ENCODE peak calls at places on chromosomes 3 and 15, in six cellular contexts. L is body of pancreas, X is neuronal stem cell, T is left lung, E is esophagus squamous epithelium, O is SJSA1. G is an unnamed sample. For H3K4me1, the result is how much of the 10 kb centered on the place peaks cover.

GRCh38 chr3:114231616-114232015 is 5.8 kb downstream of the ZNF80 start:
- DNase-seq in E (no peak), X (no peak), L (no peak), O (no peak), T (no peak), G (no peak)

GRCh38 chr3:106337116-106337515 is 468.3 kb upstream of the CBLB start:
- DNase-seq in L (no peak), X (no peak), T (no peak), E (no peak), O (no peak), G (no peak)

GRCh38 chr15:101115887-101116680 is 135.8 kb downstream of the CHSY1 start:
- DNase-seq in X (no peak), L (peak), O (no peak), E (no peak), T (peak), G (peak)

GRCh38 chr3:12741205-12741604 is 17.9 kb downstream of the TMEM40 start:
- DNase-seq in L (no peak), O (no peak), E (no peak), T (no peak), X (no peak), G (no peak)

GRCh38 chr3:53700441-53700840 is 145.8 kb downstream of the CHDH start:
- DNase-seq in E (no peak), O (no peak), L (no peak), X (no peak), T (no peak), G (no peak)

GRCh38 chr3:179020112-179020511 is 51.5 kb downstream of the ZMAT3 start:
- DNase-seq in L (no peak), O (no peak), E (no peak), T (no peak), X (no peak), G (no peak)

GRCh38 chr15:68479870-68480269 is 47.9 kb upstream of the ITGA11 start:
- DNase-seq in L (no peak), T (no peak), O (no peak), E (no peak), X (no peak), G (no peak)

GRCh38 chr3:181723568-181724431 is 12.1 kb downstream of the SOX2 start:
- DNase-seq in L (no peak), O (no peak), T (no peak), X (no peak), E (no peak), G (no peak)

GRCh38 chr3:61943975-61944374 is 382.6 kb downstream of the PTPRG start:
- DNase-seq in L (no peak), E (no peak), X (no peak), O (no peak), T (no peak), G (no peak)

GRCh38 chr3:179260949-179261765 is 10.2 kb upstream of the KCNMB3 start:
- DNase-seq in E (peak), L (peak), T (peak), O (peak), X (peak), G (peak)

GRCh38 chr3:183844606-183845005 is 19.2 kb upstream of the MAP6D1 start:
- DNase-seq in L (no peak), T (no peak), X (no peak), E (no peak), O (peak), G (no peak)

GRCh38 chr3:13210221-13210975 is 137.2 kb upstream of the IQSEC1 start:
- DNase-seq in X (no peak), E (no peak), O (no peak), T (peak), L (no peak), G (no peak)

GRCh38 chr15:91142097-91142744 is 42.2 kb downstream of the SV2B start:
- DNase-seq in X (no peak), O (no peak), L (peak), T (no peak), E (no peak), G (no peak)

GRCh38 chr15:44536298-44536961 is 517 bp upstream of the EIF3J start:
- DNase-seq in L (peak), X (peak), E (peak), O (peak), T (peak), G (peak)

GRCh38 chr15:74208901-74209559 is 6.4 kb upstream of the STRA6 start:
- DNase-seq in T (peak), L (no peak), E (no peak), X (no peak), O (no peak), G (no peak)

GRCh38 chr3:196471551-196471950 is 32.0 kb downstream of the RNF168 start:
- DNase-seq in E (no peak), L (no peak), X (no peak), T (no peak), O (no peak), G (no peak)

GRCh38 chr3:7964899-7965298 is 536.7 kb upstream of the LMCD1 start:
- DNase-seq in L (no peak), T (no peak), E (no peak), O (no peak), X (no peak), G (no peak)

GRCh38 chr3:195032106-195032759 is 238.7 kb downstream of the XXYLT1 start:
- DNase-seq in O (no peak), E (no peak), X (no peak), T (no peak), L (no peak), G (no peak)

GRCh38 chr3:183701744-183702143 is 4.1 kb downstream of the YEATS2 start:
- DNase-seq in X (no peak), E (no peak), O (no peak), L (no peak), T (no peak), G (no peak)

GRCh38 chr3:21621396-21621695 is 129.7 kb downstream of the ZNF385D start:
- DNase-seq in L (no peak), T (no peak), O (no peak), E (no peak), X (no peak), G (no peak)

GRCh38 chr3:7585052-7585451 is 724.1 kb downstream of the GRM7 start:
- DNase-seq in E (no peak), X (no peak), L (no peak), T (no peak), O (no peak), G (no peak)

GRCh38 chr3:173584834-173585831 is 187.6 kb downstream of the NLGN1 start:
- DNase-seq in E (no peak), T (no peak), X (peak), L (peak), O (peak), G (peak)

GRCh38 chr3:46881819-46882376 is 4.4 kb downstream of the PTH1R start:
- DNase-seq in O (no peak), T (no peak), L (peak), X (no peak), E (no peak), G (peak)

GRCh38 chr3:173553635-173554280 is 156.2 kb downstream of the NLGN1 start:
- DNase-seq in L (peak), X (peak), E (no peak), T (no peak), O (peak), G (no peak)

GRCh38 chr3:50238549-50239026 is 2.6 kb downstream of the GNAI2 start:
- DNase-seq in O (no peak), X (no peak), T (peak), L (peak), E (no peak), G (peak)

GRCh38 chr3:130974201-130974600 is 52.4 kb downstream of the ASTE1 start:
- DNase-seq in T (no peak), X (no peak), E (no peak), L (no peak), O (no peak), G (no peak)

GRCh38 chr15:88144921-88145320 is 111.6 kb downstream of the NTRK3 start:
- DNase-seq in X (no peak), L (no peak), O (no peak), T (no peak), E (no peak), G (no peak)

GRCh38 chr3:112357888-112358287 is 24.9 kb downstream of the CD200 start:
- DNase-seq in T (no peak), X (no peak), O (no peak), L (no peak), E (no peak), G (peak)

GRCh38 chr3:190183121-190183520 is 62.4 kb upstream of the P3H2 start:
- DNase-seq in T (no peak), X (peak), L (peak), O (peak), E (no peak), G (no peak)

GRCh38 chr3:171704002-171704401 is 106.3 kb downstream of the PLD1 start:
- DNase-seq in L (peak), X (no peak), E (no peak), O (peak), T (no peak), G (no peak)

GRCh38 chr3:55091381-55092225 is 163.7 kb upstream of the LRTM1 start:
- DNase-seq in X (no peak), T (no peak), O (no peak), E (no peak), L (no peak), G (no peak)

GRCh38 chr3:128127236-128127635 is 3.6 kb upstream of the RUVBL1 start:
- DNase-seq in T (no peak), L (no peak), O (no peak), E (no peak), X (no peak), G (no peak)

GRCh38 chr3:118817748-118818165 is 216.9 kb downstream of the IGSF11 start:
- DNase-seq in T (no peak), L (peak), X (peak), O (peak), E (no peak), G (no peak)

GRCh38 chr3:22960326-22960984 is 242.7 kb upstream of the UBE2E2 start:
- DNase-seq in T (no peak), O (peak), X (peak), E (no peak), L (peak), G (peak)

DNA sequence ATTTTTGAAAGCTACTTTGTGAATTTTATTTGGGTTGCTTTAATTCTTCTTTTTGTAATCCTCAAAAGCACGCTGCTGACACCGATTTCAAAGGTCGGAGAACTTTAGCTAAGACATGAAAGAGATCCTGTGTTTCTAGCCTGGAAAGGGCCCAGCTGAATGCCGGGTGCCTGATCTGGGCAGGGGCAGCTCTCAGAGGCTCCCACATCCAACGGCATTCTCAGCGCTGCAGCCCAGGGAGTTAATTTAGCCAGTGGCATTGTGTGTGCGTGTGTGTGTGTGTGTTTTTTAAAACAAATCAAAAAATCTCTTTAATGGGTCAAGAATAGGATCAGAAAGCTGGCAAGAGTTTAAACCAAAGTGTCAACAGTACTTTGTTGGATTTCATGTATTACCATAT is 6.5 kb downstream of the RBP1 start:
- DNase-seq in T (no peak), O (no peak), L (peak), X (peak), E (no peak), G (no peak)
- H3K27ac ChIP-seq in T (no peak), O (no peak), L (peak), X (no peak), E (peak), G (no peak)

GRCh38 chr15:59444980-59445500 is 7.1 kb downstream of the FAM81A start:
- DNase-seq in X (no peak), E (no peak), O (no peak), L (no peak), T (no peak), G (no peak)
- H3K4me1 ChIP-seq in X (under half), E (under half), O (under half), L (under half), T (under half), G (under half)

DNA sequence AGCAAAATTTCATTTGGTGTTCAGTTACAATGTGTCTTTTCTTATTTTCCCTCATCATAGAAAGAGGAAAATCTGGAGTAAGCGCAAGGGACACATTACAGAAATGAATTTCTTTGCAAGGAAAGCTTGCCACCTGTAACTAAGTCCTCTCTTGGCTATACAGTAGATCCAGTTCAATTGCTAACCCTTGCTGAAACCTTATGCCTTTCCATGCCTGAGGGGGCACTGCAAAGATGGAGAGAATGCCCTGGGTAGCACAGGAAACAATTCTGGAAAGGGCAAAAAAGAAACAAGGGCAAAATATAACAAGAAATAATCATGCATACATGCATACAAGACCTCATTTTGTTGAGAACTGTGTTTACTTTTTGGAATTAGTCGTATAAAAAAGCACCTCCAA is 4.3 kb downstream of the CADM2 start:
- DNase-seq in T (no peak), X (no peak), L (no peak), E (no peak), O (no peak), G (no peak)
- H3K27ac ChIP-seq in T (no peak), X (no peak), L (no peak), E (no peak), O (no peak), G (no peak)

GRCh38 chr3:48001991-48002390 is 14.2 kb downstream of the MAP4 start:
- DNase-seq in L (no peak), T (no peak), E (no peak), X (no peak), O (no peak), G (no peak)
- H3K4me1 ChIP-seq in L (under half), T (under half), E (under half), X (under half), O (under half), G (under half)

GRCh38 chr3:123641084-123641462 is 56.2 kb upstream of the HACD2 start:
- DNase-seq in T (no peak), L (no peak), O (no peak), X (no peak), E (no peak), G (no peak)
- H3K27ac ChIP-seq in T (no peak), L (no peak), O (no peak), X (no peak), E (peak), G (no peak)

G was measured in right cardiac atrium.